ENCODE peak calls at places on chromosomes 2 and 18, in five cellular contexts. L is posterior cingulate gyrus, U is fibroblast of lung, O is NCI-H748 treated with DMSO at 0.1 percent for 48 hours, Q is GDM1. S is an unnamed sample.

GRCh38 chr18:67402543-67402942 is 114.0 kb downstream of the DSEL start:
- DNase-seq in L (no peak), U (peak), O (no peak), Q (no peak), S (no peak)

GRCh38 chr18:22193466-22193865 is 24.1 kb downstream of the GATA6 start:
- DNase-seq in L (no peak), U (no peak), O (no peak), Q (no peak), S (no peak)

GRCh38 chr2:174053784-174054183 is 88.6 kb upstream of the SP3 start:
- DNase-seq in L (no peak), U (no peak), O (no peak), Q (no peak), S (no peak)

GRCh38 chr18:46160050-46160798 is 56.0 kb downstream of the HAUS1 start:
- DNase-seq in L (no peak), U (no peak), O (no peak), Q (no peak), S (no peak)

GRCh38 chr2:30417253-30417652 is 29.8 kb upstream of the LCLAT1 start:
- DNase-seq in L (no peak), U (peak), O (no peak), Q (no peak), S (no peak)

GRCh38 chr18:51390695-51391094 is 193.2 kb upstream of the MEX3C start:
- DNase-seq in L (no peak), U (no peak), O (no peak), Q (no peak), S (no peak)

GRCh38 chr2:226721541-226721940 is 78.1 kb downstream of the IRS1 start:
- DNase-seq in L (no peak), U (peak), O (no peak), Q (no peak), S (peak)

GRCh38 chr2:183260527-183260926 is 136.3 kb downstream of the NUP35 start:
- DNase-seq in L (no peak), U (no peak), O (no peak), Q (no peak), S (no peak)

GRCh38 chr2:24438106-24438505 is 52.9 kb upstream of the NCOA1 start:
- DNase-seq in L (no peak), U (peak), O (no peak), Q (no peak), S (no peak)

GRCh38 chr2:239668042-239668441 is 267.2 kb upstream of the HDAC4 start:
- DNase-seq in L (no peak), U (no peak), O (no peak), Q (no peak), S (no peak)

GRCh38 chr2:240566203-240567136 is 1.8 kb upstream of the RNPEPL1 start:
- DNase-seq in L (peak), U (peak), O (peak), Q (peak), S (peak)

GRCh38 chr2:212995920-212996319 is 155.5 kb downstream of the IKZF2 start:
- DNase-seq in L (no peak), U (peak), O (no peak), Q (no peak), S (no peak)

GRCh38 chr2:45707034-45707433 is 55.6 kb downstream of the PRKCE start:
- DNase-seq in L (peak), U (no peak), O (no peak), Q (no peak), S (no peak)

GRCh38 chr2:78999410-78999809 is 26.1 kb upstream of the REG3G start:
- DNase-seq in L (no peak), U (peak), O (no peak), Q (no peak), S (peak)

GRCh38 chr2:36770542-36771287 is 74.2 kb downstream of the VIT start:
- DNase-seq in L (no peak), U (peak), O (peak), Q (peak), S (peak)

GRCh38 chr2:218332920-218333645 is 23.6 kb upstream of the CATIP start:
- DNase-seq in L (peak), U (peak), O (no peak), Q (peak), S (no peak)

GRCh38 chr2:163756588-163756987 is 20.8 kb upstream of the FIGN start:
- DNase-seq in L (no peak), U (peak), O (no peak), Q (no peak), S (no peak)

GRCh38 chr18:79068946-79069791 is at the start of gene ATP9B:
- DNase-seq in L (peak), U (peak), O (peak), Q (peak), S (peak)

GRCh38 chr2:233674314-233674713 is 2.6 kb downstream of the UGT1A9 start:
- DNase-seq in L (no peak), U (no peak), O (no peak), Q (no peak), S (no peak)

GRCh38 chr2:121748202-121748601 is 7.2 kb upstream of the TSN start:
- DNase-seq in L (no peak), U (peak), O (no peak), Q (no peak), S (no peak)

GRCh38 chr2:96537066-96537733 is 648 bp downstream of the ARID5A start:
- DNase-seq in L (peak), U (peak), O (no peak), Q (peak), S (no peak)

GRCh38 chr2:149860276-149860921 is 272.8 kb upstream of the MMADHC start:
- DNase-seq in L (no peak), U (peak), O (no peak), Q (no peak), S (no peak)

GRCh38 chr2:113083311-113083710 is 15.5 kb downstream of the IL1F10 start:
- DNase-seq in L (no peak), U (no peak), O (no peak), Q (no peak), S (no peak)

GRCh38 chr2:235954281-235954680 is 213.9 kb downstream of the GBX2 start:
- DNase-seq in L (no peak), U (no peak), O (no peak), Q (no peak), S (no peak)

GRCh38 chr18:62610509-62611394 is 87.9 kb downstream of the ZCCHC2 start:
- DNase-seq in L (peak), U (peak), O (no peak), Q (no peak), S (peak)

GRCh38 chr2:109663721-109664120 is 49.6 kb downstream of the SOWAHC start:
- DNase-seq in L (no peak), U (peak), O (no peak), Q (no peak), S (peak)

GRCh38 chr2:241211276-241211675 is 22.8 kb downstream of the ANO7 start:
- DNase-seq in L (no peak), U (no peak), O (no peak), Q (no peak), S (no peak)

GRCh38 chr2:100818003-100818605 is 1.8 kb upstream of the NPAS2 start:
- DNase-seq in L (no peak), U (peak), O (no peak), Q (no peak), S (no peak)

S was measured in NCI-H1694.